ENCODE peak calls at places on chromosome 22, in four cellular contexts. I is mammary epithelial cell, S is endothelial cell of umbilical vein, R is fibroblast of lung. F is an unnamed sample.

GRCh38 chr22:27554106-27554814 is 247.3 kb downstream of the MN1 start:
- DNase-seq in I (no peak), S (peak), R (peak), F (no peak)

GRCh38 chr22:25929479-25929878 is 187.5 kb downstream of the MYO18B start:
- DNase-seq in I (no peak), S (no peak), R (no peak), F (no peak)

GRCh38 chr22:42711281-42711731 is 9.4 kb downstream of the A4GALT start:
- DNase-seq in I (no peak), S (no peak), R (no peak), F (no peak)

GRCh38 chr22:37749831-37750595 is 53.2 kb downstream of the TRIOBP start:
- DNase-seq in I (peak), S (peak), R (peak), F (no peak)

GRCh38 chr22:41619979-41620645 is 731 bp downstream of the DESI1 start:
- DNase-seq in I (peak), S (no peak), R (no peak), F (no peak)

GRCh38 chr22:49997221-49997599 is 15.4 kb downstream of the IL17REL start:
- DNase-seq in I (no peak), S (no peak), R (no peak), F (no peak)

GRCh38 chr22:50217543-50218152 is 16.8 kb downstream of the SELENOO start:
- DNase-seq in I (no peak), S (no peak), R (no peak), F (no peak)

GRCh38 chr22:46617250-46618103 is 2.7 kb upstream of the GRAMD4 start:
- DNase-seq in I (no peak), S (no peak), R (no peak), F (no peak)

GRCh38 chr22:30946354-30946753 is 22.2 kb downstream of the MORC2 start:
- DNase-seq in I (no peak), S (no peak), R (no peak), F (no peak)

GRCh38 chr22:32967285-32968101 is 90.7 kb downstream of the SYN3 start:
- DNase-seq in I (no peak), S (no peak), R (no peak), F (no peak)

GRCh38 chr22:19527321-19527721 is 3.1 kb upstream of the CLDN5 start:
- DNase-seq in I (no peak), S (peak), R (no peak), F (no peak)

GRCh38 chr22:37340331-37341262 is 58.3 kb downstream of the CYTH4 start:
- DNase-seq in I (no peak), S (no peak), R (no peak), F (no peak)

GRCh38 chr22:27435839-27436581 is 365.5 kb downstream of the MN1 start:
- DNase-seq in I (no peak), S (peak), R (peak), F (no peak)

GRCh38 chr22:36021649-36022048 is 7.0 kb downstream of the RBFOX2 start:
- DNase-seq in I (no peak), S (no peak), R (peak), F (no peak)

DNA sequence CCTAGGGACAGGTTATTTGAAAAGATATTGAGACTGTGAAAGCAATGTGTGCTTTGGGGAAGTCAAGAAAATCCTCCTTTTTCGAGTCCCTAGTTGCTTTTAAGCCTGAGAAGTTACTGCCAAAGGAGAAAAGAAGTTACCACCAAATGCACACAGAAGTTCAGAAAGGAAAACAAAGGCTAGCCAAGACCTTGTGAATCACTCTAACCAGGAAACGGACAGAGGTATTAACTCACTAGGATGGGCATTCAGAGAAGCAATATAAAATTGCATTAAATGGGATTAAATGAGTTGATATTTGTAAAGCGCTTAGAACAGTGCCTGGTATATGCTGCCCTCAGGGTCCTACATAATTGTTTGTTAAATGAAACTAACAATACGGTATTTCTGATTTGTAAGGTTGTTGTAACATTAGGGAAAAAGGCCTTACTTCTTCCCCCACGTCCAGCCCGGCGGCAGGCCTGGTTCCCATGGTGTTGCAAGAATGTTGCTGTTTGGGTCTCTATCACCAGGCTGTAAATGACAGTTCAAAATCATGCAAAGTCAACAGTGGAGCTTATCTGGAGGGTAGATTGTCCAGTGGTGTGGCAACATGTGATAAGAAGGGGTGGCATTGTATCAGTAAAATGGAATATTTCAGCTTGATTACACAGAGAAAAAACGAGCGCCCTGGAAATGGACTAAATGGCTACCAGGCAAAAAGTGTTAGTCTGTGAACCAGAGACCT is 7.1 kb downstream of the TMA7B start:
- DNase-seq in I (peak), S (peak), R (peak), F (no peak)
- H3K4me2 ChIP-seq in I (no peak), S (no peak), R (no peak), F (no peak)

GRCh38 chr22:48082284-48082683 is 1319.8 kb downstream of the TBC1D22A start:
- DNase-seq in I (no peak), S (no peak), R (no peak), F (no peak)
- H3K4me2 ChIP-seq in I (no peak), S (no peak), R (no peak), F (no peak)

DNA sequence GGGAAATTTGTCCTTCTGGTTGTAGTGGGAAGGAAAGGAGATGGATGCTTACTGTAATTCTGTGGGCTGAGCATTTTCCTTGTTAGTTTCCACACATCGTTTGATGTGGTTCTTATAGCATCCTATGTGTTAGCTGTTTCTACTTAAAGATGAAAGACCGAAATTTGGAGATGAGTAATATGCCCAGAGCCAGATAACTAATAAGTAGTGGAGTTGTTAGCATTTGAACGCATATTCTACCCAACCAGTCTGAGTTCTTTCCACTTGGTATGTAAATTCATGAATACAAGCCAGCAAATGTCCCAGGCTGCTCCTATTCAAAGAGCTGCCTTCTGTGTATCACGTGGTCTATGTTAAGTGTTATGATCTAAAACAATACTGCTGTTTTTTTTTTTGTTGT is 14.6 kb downstream of the SPECC1L start:
- DNase-seq in I (no peak), S (no peak), R (peak), F (no peak)
- H3K4me2 ChIP-seq in I (no peak), S (no peak), R (peak), F (no peak)

GRCh38 chr22:44405661-44406060 is 92.4 kb downstream of the RTL6 start:
- DNase-seq in I (no peak), S (no peak), R (no peak), F (no peak)
- H3K4me2 ChIP-seq in I (no peak), S (no peak), R (no peak), F (no peak)

GRCh38 chr22:21710156-21710555 is 25.4 kb downstream of the YPEL1 start:
- DNase-seq in I (peak), S (no peak), R (no peak), F (no peak)

GRCh38 chr22:21703684-21704316 is 31.8 kb downstream of the YPEL1 start:
- DNase-seq in I (no peak), S (no peak), R (no peak), F (no peak)

GRCh38 chr22:21709688-21710087 is 25.9 kb downstream of the YPEL1 start:
- DNase-seq in I (no peak), S (no peak), R (no peak), F (no peak)

GRCh38 chr22:21708960-21709359 is 26.6 kb downstream of the YPEL1 start:
- DNase-seq in I (no peak), S (no peak), R (no peak), F (no peak)

GRCh38 chr22:21707677-21708076 is 27.9 kb downstream of the YPEL1 start:
- DNase-seq in I (no peak), S (no peak), R (peak), F (no peak)
- H3K4me2 ChIP-seq in I (no peak), S (no peak), R (no peak), F (no peak)

F was measured in A549.